ENCODE peak calls at places on chromosomes 1 and 21, in eight cellular contexts. A is right atrium auricular region; T is WTC11; C is CD4-positive, alpha-beta memory T cell; F is NCI-H2029; O is NCI-H1105; P is amniotic epithelial cell; J is activated CD4-positive, alpha-beta T cell treated with anti-CD3 and anti-CD28 coated beads, Interleukin-2, amount 10 ng/mL, durations not matched to agents 7 days and 5 days. L is an unnamed sample.
A peak's percentile ranks its signal among the peaks of the same experiment; 100 is the strongest.

GRCh38 chr21:28657576-28657975 is 335.1 kb downstream of the LTN1 start:
- DNase-seq in F (no peak), T (no peak), A (no peak), J (no peak), O (no peak), C (no peak), P (no peak), L (no peak)

GRCh38 chr1:18913065-18913502 is 10.7 kb upstream of the ALDH4A1 start:
- DNase-seq in A (peak; percentile 94), C (peak; percentile 68), J (peak; percentile 64), P (peak; percentile 62), F (no peak), T (peak; percentile 94), O (peak; percentile 28), L (no peak)

GRCh38 chr1:151486557-151486956 is 24.6 kb upstream of the CGN start:
- DNase-seq in C (no peak), P (no peak), T (no peak), F (no peak), A (no peak), O (no peak), J (no peak), L (no peak)

GRCh38 chr1:156803086-156803851 is 13.4 kb downstream of the SH2D2A start:
- DNase-seq in J (no peak), P (peak; percentile 66), T (no peak), C (no peak), O (no peak), A (no peak), F (no peak), L (no peak)

GRCh38 chr1:41980872-41981653 is 62.3 kb upstream of the HIVEP3 start:
- DNase-seq in J (peak; percentile 27), A (no peak), O (no peak), F (no peak), P (no peak), C (no peak), T (no peak), L (no peak)

GRCh38 chr1:78061825-78062523 is 16.2 kb downstream of the GIPC2 start:
- DNase-seq in C (no peak), F (no peak), A (no peak), P (peak; percentile 49), J (no peak), O (no peak), T (no peak), L (peak; percentile 79)

GRCh38 chr1:29256979-29257804 is 20.9 kb downstream of the PTPRU start:
- DNase-seq in A (no peak), F (no peak), O (peak; percentile 87), T (peak; percentile 24), J (no peak), P (no peak), C (no peak), L (no peak)

GRCh38 chr1:202348509-202349262 is at the start of gene PPP1R12B:
- DNase-seq in J (peak; percentile 98), T (peak; percentile 98), F (peak; percentile 98), A (peak; percentile 99), P (peak; percentile 99), O (peak; percentile 99), C (peak; percentile 96), L (peak; percentile 98)

GRCh38 chr1:58819719-58820118 is 35.9 kb upstream of the JUN start:
- DNase-seq in C (no peak), P (no peak), F (no peak), O (no peak), T (no peak), A (no peak), J (no peak), L (no peak)

GRCh38 chr1:42334240-42335049 is 590 bp downstream of the FOXJ3 start:
- DNase-seq in P (no peak), C (peak; percentile 21), A (peak; percentile 67), F (peak; percentile 76), O (no peak), J (peak; percentile 38), T (peak; percentile 60), L (no peak)

GRCh38 chr1:42173961-42174715 is 9.6 kb upstream of the GUCA2A start:
- DNase-seq in C (no peak), P (peak; percentile 67), F (peak; percentile 60), O (no peak), T (no peak), J (no peak), A (no peak), L (no peak)

GRCh38 chr21:35256468-35256988 is 207.4 kb upstream of the RUNX1 start:
- DNase-seq in P (peak; percentile 100), F (peak; percentile 99), J (no peak), T (no peak), A (peak; percentile 90), C (no peak), O (peak; percentile 58), L (peak; percentile 95)

GRCh38 chr1:118294817-118295486 is 109.9 kb upstream of the SPAG17 start:
- DNase-seq in P (no peak), O (no peak), F (no peak), A (no peak), T (no peak), C (no peak), J (no peak), L (no peak)

GRCh38 chr1:96804649-96805048 is 83.1 kb downstream of the PTBP2 start:
- DNase-seq in A (no peak), C (no peak), T (no peak), J (no peak), P (no peak), F (no peak), O (no peak), L (no peak)

GRCh38 chr1:157085416-157085815 is 14.2 kb downstream of the ETV3L start:
- DNase-seq in T (no peak), O (no peak), J (no peak), F (no peak), A (peak; percentile 55), P (peak; percentile 47), C (no peak), L (no peak)

GRCh38 chr1:60621524-60621923 is 460.8 kb upstream of the NFIA start:
- DNase-seq in J (no peak), F (peak; percentile 64), O (peak; percentile 98), C (no peak), A (no peak), T (no peak), P (no peak), L (no peak)

GRCh38 chr1:188043536-188044245 is 1214.9 kb downstream of the PLA2G4A start:
- DNase-seq in J (no peak), P (no peak), A (no peak), T (no peak), C (no peak), F (no peak), O (no peak), L (no peak)

GRCh38 chr21:23217597-23217996 is 2219.4 kb downstream of the NCAM2 start:
- DNase-seq in J (no peak), A (no peak), T (no peak), F (no peak), P (no peak), C (no peak), O (no peak), L (no peak)

GRCh38 chr1:61079898-61080336 is 2.4 kb upstream of the NFIA start:
- DNase-seq in A (peak; percentile 91), T (peak; percentile 74), O (peak; percentile 81), P (peak; percentile 86), F (peak; percentile 82), C (no peak), J (no peak), L (peak; percentile 50)

GRCh38 chr1:203475012-203475981 is at the start of gene PRELP:
- DNase-seq in J (no peak), T (peak; percentile 62), C (no peak), P (no peak), F (no peak), A (peak; percentile 84), O (peak; percentile 48), L (peak; percentile 38)

GRCh38 chr1:156627313-156627880 is 8.2 kb downstream of the HAPLN2 start:
- DNase-seq in A (no peak), F (peak; percentile 26), T (peak; percentile 60), J (peak; percentile 54), O (peak; percentile 37), P (peak; percentile 58), C (peak; percentile 44), L (no peak)

GRCh38 chr21:36695671-36696389 is 3.1 kb upstream of the SIM2 start:
- DNase-seq in C (no peak), F (no peak), O (no peak), A (no peak), T (peak; percentile 78), J (no peak), P (no peak), L (no peak)

GRCh38 chr1:6859415-6860343 is 74.4 kb downstream of the CAMTA1 start:
- DNase-seq in P (peak; percentile 96), F (peak; percentile 5), O (no peak), J (no peak), T (no peak), A (no peak), C (no peak), L (peak; percentile 94)

GRCh38 chr1:160827418-160827817 is 31.4 kb downstream of the LY9 start:
- DNase-seq in J (no peak), C (no peak), O (no peak), P (peak; percentile 78), F (no peak), A (no peak), T (no peak), L (no peak)

GRCh38 chr1:47436979-47437517 is 796 bp upstream of the FOXD2 start:
- DNase-seq in P (no peak), C (no peak), O (no peak), J (no peak), A (no peak), T (no peak), F (peak; percentile 34), L (no peak)

GRCh38 chr1:101088431-101088830 is 62.8 kb upstream of the DPH5 start:
- DNase-seq in J (no peak), O (no peak), P (peak; percentile 9), C (no peak), F (no peak), T (no peak), A (no peak), L (no peak)